ENCODE peak calls at places on chromosomes 3 and 15, in four cellular contexts. Z, M, U and B are unnamed samples.

GRCh38 chr3:69116897-69117296 is 5.5 kb downstream of the LMOD3 start:
- DNase-seq in Z (peak; percentile 72), M (no peak), U (no peak), B (no peak)

GRCh38 chr3:39329493-39329892 is at the start of gene CCR8:
- DNase-seq in Z (no peak), M (no peak), U (no peak), B (no peak)

GRCh38 chr15:85380860-85381535 is 595 bp downstream of the AKAP13 start:
- DNase-seq in Z (peak; percentile 19), M (peak; percentile 74), U (peak; percentile 72), B (peak; percentile 73)

GRCh38 chr15:51874751-51875644 is 45.5 kb downstream of the TMOD3 start:
- DNase-seq in Z (peak; percentile 95), M (peak; percentile 98), U (peak; percentile 71), B (peak; percentile 36)

GRCh38 chr3:170714562-170715535 is 129.0 kb upstream of the SLC7A14 start:
- DNase-seq in Z (peak; percentile 76), M (peak; percentile 70), U (no peak), B (no peak)

GRCh38 chr3:168847293-168847883 is 751.7 kb upstream of the GOLIM4 start:
- DNase-seq in Z (peak; percentile 66), M (peak; percentile 74), U (peak; percentile 51), B (peak; percentile 78)

GRCh38 chr3:13879946-13880810 is at the start of gene WNT7A:
- DNase-seq in Z (peak; percentile 62), M (peak; percentile 46), U (peak; percentile 78), B (peak; percentile 69)

GRCh38 chr15:80531388-80532184 is 127.4 kb downstream of the ARNT2 start:
- DNase-seq in Z (no peak), M (no peak), U (no peak), B (no peak)

GRCh38 chr15:40088929-40089755 is 19.5 kb downstream of the BMF start:
- DNase-seq in Z (no peak), M (peak; percentile 32), U (no peak), B (peak; percentile 84)

GRCh38 chr15:97976129-97976528 is 15.6 kb downstream of the ARRDC4 start:
- DNase-seq in Z (no peak), M (no peak), U (no peak), B (no peak)

DNA sequence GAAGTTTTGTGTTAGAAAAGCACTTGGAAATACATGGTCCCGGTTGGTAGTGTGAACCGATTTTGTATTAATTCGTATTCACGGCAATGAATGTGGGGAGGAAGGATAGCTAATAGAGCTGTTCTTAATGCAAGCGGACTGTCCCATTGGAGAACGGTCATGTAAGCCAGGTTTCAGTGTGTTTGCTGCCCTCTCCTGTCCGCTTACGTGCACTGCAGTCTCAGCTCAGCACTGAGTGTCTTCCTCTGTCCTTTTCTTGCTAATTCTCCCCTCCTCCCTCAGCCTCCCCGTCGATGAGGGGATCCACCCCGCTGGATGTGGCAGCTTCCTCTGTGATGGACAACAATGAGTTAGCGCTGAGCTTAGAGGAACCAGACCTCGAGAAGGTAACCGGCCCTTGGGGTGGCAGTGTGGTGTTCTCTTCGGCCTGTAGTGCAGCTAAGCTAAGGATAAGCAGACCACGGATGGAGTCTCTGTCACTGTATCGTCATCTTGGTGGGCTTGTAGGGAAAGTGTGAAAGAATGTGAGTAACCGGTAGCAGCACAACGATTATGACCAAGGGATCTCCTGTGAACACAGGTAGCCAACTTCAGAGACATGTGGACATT is 267.5 kb upstream of the CHRM5 start:
- DNase-seq in Z (peak; percentile 84), M (peak; percentile 77), U (peak; percentile 82), B (peak; percentile 88)
- H2AFZ ChIP-seq in Z (peak overlapping the region; percentile 39), M (no peak overlapping the region), U (no peak overlapping the region), B (no peak overlapping the region)

GRCh38 chr3:105772635-105773034 is 96.2 kb downstream of the CBLB start:
- DNase-seq in Z (no peak), M (no peak), U (no peak), B (no peak)
- H3K4me1 ChIP-seq in Z (no peaks in the 10 kb centered on the region), M (peaks cover 3% of the 10 kb centered on the region), U (no peaks in the 10 kb centered on the region), B (no peaks in the 10 kb centered on the region)

DNA sequence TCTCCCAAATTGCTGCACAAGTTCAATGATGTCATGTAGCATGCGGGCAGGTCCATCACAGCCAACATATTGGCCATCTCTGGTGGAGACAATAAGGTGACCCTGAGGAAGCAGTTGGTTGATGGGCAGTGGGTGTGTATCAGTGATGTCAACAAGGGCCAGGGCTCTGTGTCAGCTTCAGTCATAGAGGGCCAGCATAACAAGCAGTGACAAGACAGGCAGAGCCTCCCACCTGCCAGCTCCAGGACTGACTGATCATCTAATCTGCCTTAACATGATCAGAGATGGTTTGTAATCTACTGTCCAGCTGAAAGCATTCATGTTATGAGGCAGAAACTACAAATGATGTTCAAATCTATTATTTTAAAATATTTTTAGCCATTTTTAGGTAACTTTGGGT is 62.3 kb downstream of the GLB1 start:
- DNase-seq in Z (no peak), M (no peak), U (no peak), B (no peak)
- TF ChIP-seq EZH2phosphoT487 in Z (no peak), M (no peak), U (no peak), B (no peak)

DNA sequence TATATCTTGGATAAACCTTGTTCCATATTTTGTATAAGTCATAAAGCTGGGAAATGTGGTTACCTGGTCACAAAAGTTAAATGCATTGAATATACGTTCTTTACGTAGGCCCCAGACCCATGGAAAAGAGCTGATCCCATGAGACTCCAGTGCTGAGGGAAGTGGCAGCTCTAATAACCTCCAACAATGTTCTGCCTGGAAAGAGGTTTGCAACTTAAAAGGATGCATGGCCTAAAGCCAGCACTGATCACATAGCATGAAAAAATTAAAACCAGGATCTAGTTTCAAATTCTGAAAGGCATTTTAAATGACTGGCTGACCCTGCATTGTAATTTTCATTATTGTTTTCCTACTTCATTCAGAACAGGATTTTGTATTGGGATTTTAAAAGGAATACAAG is 27.9 kb upstream of the STRIT1 start:
- DNase-seq in Z (no peak), M (no peak), U (no peak), B (no peak)
- H2AFZ ChIP-seq in Z (no peak overlapping the region), M (no peak overlapping the region), U (no peak overlapping the region), B (no peak overlapping the region)

DNA sequence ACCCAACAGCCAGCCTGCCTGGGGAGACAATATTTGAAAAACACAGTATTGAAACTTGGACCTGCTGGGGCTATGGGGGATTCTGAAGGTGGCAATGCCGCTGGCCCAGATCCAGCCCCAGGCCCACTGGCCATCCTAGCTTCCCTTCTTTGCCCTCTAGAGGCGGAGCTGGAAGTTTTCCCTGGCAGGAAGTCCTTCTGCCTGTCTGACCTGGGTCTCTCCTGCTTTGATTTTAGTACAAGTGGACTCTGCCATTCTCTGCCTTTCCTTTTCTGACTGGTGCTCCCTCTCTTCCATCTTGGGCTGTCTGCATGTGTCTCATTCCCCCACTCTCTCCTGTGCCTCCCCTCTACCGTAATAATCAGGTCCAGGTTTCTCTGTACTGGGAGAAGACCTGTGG is 3.6 kb downstream of the SEMA3F start:
- DNase-seq in Z (no peak), M (no peak), U (no peak), B (no peak)
- H3K4me1 ChIP-seq in Z (peaks cover 71% of the 10 kb centered on the region), M (peaks cover 3% of the 10 kb centered on the region), U (peaks cover 30% of the 10 kb centered on the region), B (peaks cover 32% of the 10 kb centered on the region)